ENCODE peak calls at places on chromosomes 16 and 17, in ten cellular contexts. I, N, F, U, D, Z, A, X, J and C are unnamed samples.

GRCh38 chr16:75108792-75109731 is 7.5 kb downstream of the LDHD start:
- DNase-seq in U (peak), X (peak), Z (peak), F (peak), I (peak), A (no peak), N (peak), J (peak), D (peak), C (peak)

GRCh38 chr17:75350706-75351105 is 54.8 kb downstream of the GRB2 start:
- DNase-seq in X (no peak), F (peak), Z (no peak), A (no peak), D (no peak), N (no peak), I (no peak), U (no peak), J (no peak), C (no peak)

GRCh38 chr16:31664683-31665482 is 137.2 kb downstream of the AHSP start:
- DNase-seq in I (no peak), D (no peak), A (no peak), U (no peak), Z (no peak), J (no peak), X (peak), N (no peak), F (no peak), C (no peak)

GRCh38 chr17:79945591-79946255 is 89.9 kb downstream of the TBC1D16 start:
- DNase-seq in D (no peak), F (peak), Z (no peak), X (no peak), N (no peak), J (no peak), U (no peak), A (no peak), I (no peak), C (no peak)

GRCh38 chr16:70730016-70730415 is 44.2 kb upstream of the MTSS2 start:
- DNase-seq in I (no peak), U (no peak), F (no peak), J (no peak), Z (no peak), N (no peak), X (no peak), A (no peak), D (no peak), C (no peak)

GRCh38 chr17:80545499-80545826 is 825 bp downstream of the RPTOR start:
- DNase-seq in A (peak), I (no peak), D (no peak), J (no peak), F (no peak), N (no peak), U (no peak), Z (peak), X (no peak), C (no peak)

GRCh38 chr16:66427036-66427446 is at the start of gene BEAN1:
- DNase-seq in N (no peak), U (no peak), D (no peak), F (no peak), X (no peak), Z (peak), A (no peak), J (no peak), I (peak), C (no peak)

GRCh38 chr16:28989363-28989762 is 4.5 kb downstream of the LAT start:
- DNase-seq in Z (no peak), U (no peak), J (no peak), N (no peak), X (no peak), D (no peak), I (no peak), F (no peak), A (no peak), C (no peak)

GRCh38 chr17:63086483-63087185 is 120.6 kb downstream of the TANC2 start:
- DNase-seq in A (no peak), N (no peak), F (no peak), U (no peak), D (no peak), X (no peak), J (no peak), Z (no peak), I (no peak), C (no peak)

GRCh38 chr17:22310717-22311686 is 618.7 kb downstream of the KCNJ18 start:
- DNase-seq in J (no peak), A (no peak), I (no peak), D (no peak), X (no peak), Z (peak), U (no peak), F (no peak), N (no peak), C (no peak)

GRCh38 chr17:38898812-38899348 is 26.5 kb upstream of the LASP1NB start:
- DNase-seq in A (peak), X (no peak), J (peak), D (peak), U (peak), F (no peak), I (peak), Z (no peak), N (no peak), C (no peak)

GRCh38 chr16:88649195-88649923 is 1.5 kb downstream of the CYBA start:
- DNase-seq in J (no peak), F (no peak), D (no peak), N (no peak), I (no peak), X (no peak), Z (no peak), A (no peak), U (peak), C (no peak)

GRCh38 chr17:77316191-77316641 is 175.4 kb downstream of the SEC14L1 start:
- DNase-seq in X (peak), D (no peak), A (no peak), J (no peak), F (no peak), U (peak), N (no peak), I (peak), Z (no peak), C (no peak)

GRCh38 chr16:57503366-57503765 is 17.1 kb upstream of the DOK4 start:
- DNase-seq in X (no peak), F (no peak), N (no peak), J (no peak), I (no peak), A (no peak), D (no peak), Z (no peak), U (no peak), C (no peak)

GRCh38 chr16:4936181-4936990 is 562 bp downstream of the PPL start:
- DNase-seq in X (no peak), I (peak), N (no peak), U (peak), Z (no peak), F (peak), A (no peak), D (no peak), J (peak), C (no peak)

GRCh38 chr16:29806641-29807425 is 504 bp downstream of the MAZ start:
- DNase-seq in U (peak), Z (no peak), X (no peak), F (peak), A (peak), D (no peak), N (no peak), I (peak), J (peak), C (no peak)

DNA sequence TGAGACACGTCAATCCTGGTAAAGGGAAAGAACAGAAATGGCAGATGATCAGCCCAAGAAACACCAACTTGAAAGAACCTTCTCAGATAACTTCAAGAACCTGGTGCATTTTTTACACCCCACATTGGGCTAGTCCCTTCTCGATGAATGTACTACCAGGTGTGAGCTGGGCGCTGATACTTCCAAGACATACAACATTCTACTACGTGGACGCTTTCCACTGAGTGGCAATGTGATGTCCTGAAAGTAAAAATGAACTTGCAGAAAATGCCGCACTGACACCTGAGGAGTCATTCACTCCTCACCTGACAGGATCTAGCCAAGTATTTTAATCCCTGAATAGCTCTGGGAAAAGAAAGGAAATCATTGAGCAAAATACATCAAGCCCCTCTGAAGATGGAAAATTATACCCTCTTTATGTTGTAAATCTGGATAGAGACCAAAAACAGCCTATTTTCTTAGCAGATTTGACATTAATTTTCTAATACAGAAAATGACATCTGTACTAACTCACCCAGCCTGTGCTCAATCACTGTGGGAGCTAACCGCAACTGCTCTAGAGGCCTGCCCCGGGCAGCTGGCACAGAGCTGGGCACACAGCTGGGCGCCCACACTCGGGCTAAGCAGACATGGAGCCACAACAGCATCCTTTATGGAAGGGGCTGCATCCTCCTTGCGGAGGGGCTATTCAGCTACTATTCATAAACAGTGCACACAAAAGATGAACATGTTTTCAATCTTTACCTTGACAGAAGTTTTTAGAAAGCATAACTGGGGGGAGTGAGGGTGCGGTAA is 16.2 kb downstream of the SNN start:
- DNase-seq in J (no peak), D (no peak), X (no peak), U (no peak), I (no peak), Z (no peak), F (no peak), A (no peak), N (no peak), C (no peak)
- TF ChIP-seq POLR2A in J (no peak), D (no peak), X (no peak), U (no peak), I (no peak), Z (no peak), F (no peak), A (no peak), N (no peak), C (no peak)

DNA sequence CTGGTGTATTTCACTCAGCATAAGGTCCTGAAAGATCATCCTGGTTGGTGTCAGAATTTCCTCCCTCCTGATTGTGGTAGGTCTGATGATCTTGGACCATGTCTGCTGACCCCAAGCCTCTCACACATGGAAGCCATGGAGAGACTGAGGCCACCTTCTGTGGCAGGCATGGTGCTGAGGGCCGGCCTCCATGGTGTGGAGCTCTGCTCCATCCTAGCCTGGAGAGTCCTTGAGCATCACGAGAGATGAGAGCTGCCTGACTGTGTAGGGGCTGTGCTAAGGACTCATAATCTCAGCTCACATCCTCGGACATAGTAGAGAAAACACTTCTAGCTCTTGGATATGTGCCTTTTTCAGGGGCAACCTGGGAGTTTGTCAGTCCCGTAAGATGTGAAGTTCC is 40.6 kb downstream of the MPRIP start:
- DNase-seq in Z (no peak), J (no peak), X (no peak), U (no peak), A (no peak), D (no peak), N (peak), F (no peak), I (no peak), C (peak)
- H3K27ac ChIP-seq in Z (no peak), J (no peak), X (no peak), U (no peak), A (no peak), D (no peak), N (no peak), F (no peak), I (no peak), C (no peak)

DNA sequence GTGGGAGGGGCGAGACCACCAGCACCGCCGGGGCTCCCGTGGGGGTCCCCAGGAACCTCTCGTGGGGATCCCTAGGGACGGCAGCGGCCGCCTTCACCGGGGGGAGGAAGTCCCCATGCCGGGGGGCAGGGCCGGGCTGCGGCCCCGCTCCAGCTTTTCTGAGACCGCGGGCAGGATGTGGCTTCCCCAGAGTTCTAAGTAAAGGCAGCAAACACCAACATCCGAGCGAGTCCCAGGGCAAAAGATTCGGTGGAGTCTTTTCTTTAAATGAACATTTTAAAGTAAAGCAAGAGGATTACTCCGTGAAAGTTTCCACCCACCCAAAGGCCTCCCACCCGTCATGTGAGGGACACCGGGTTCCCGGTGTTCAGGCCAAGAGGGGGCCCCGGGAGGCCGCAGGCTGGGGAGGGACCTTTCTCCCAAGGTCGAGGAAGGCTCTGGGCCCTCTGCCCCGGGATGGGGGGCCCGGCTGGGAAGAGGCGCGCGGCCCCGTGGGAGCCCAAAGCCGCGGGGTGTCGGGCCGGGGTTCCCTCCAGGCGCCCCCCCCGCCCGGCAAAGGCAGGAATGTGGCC is 137.2 kb upstream of the RPH3AL start:
- DNase-seq in I (peak), D (no peak), F (peak), N (no peak), Z (peak), U (peak), A (peak), J (peak), X (peak), C (no peak)
- TF ChIP-seq POLR2A in I (no peak), D (no peak), F (no peak), N (no peak), Z (no peak), U (no peak), A (no peak), J (no peak), X (no peak), C (no peak)

GRCh38 chr17:78692460-78693010 is 89.5 kb downstream of the CYTH1 start:
- DNase-seq in D (no peak), I (no peak), U (no peak), N (no peak), F (no peak), A (no peak), J (no peak), Z (no peak), X (no peak), C (no peak)

GRCh38 chr17:78693346-78694083 is 88.6 kb downstream of the CYTH1 start:
- DNase-seq in N (no peak), U (no peak), D (no peak), A (no peak), J (no peak), Z (no peak), X (no peak), F (no peak), I (peak), C (no peak)

GRCh38 chr17:78696016-78696992 is 85.8 kb downstream of the CYTH1 start:
- DNase-seq in U (no peak), A (no peak), D (no peak), Z (no peak), X (no peak), N (no peak), F (no peak), J (no peak), I (peak), C (no peak)

GRCh38 chr17:78697122-78697845 is 84.8 kb downstream of the CYTH1 start:
- DNase-seq in N (no peak), F (no peak), Z (no peak), I (no peak), X (peak), U (no peak), D (no peak), A (no peak), J (no peak), C (no peak)

GRCh38 chr17:78694805-78695531 is 87.1 kb downstream of the CYTH1 start:
- DNase-seq in I (no peak), X (no peak), Z (no peak), N (no peak), U (no peak), D (no peak), A (no peak), F (no peak), J (no peak), C (no peak)
- H3K27ac ChIP-seq in I (peak), X (no peak), Z (no peak), N (no peak), U (no peak), D (peak), A (no peak), F (no peak), J (no peak), C (no peak)

DNA sequence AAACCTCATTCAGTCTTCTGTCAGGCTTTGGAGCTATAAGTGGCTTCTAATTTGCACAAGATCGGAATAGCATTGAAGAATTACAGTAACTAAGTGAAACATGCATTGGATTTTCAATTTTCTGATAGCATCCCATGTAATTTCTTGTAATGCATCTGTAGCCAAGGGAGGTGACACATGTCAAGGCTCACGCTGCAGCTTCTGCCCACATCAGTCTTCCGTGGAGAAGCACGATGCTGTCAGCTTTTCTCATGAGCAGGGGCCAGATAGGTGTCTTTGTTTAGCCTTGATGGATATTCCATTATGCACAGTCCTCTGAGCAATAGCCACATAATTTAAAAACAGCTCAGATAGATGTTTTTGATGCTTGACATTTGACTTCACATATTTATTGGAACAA is 1046.8 kb upstream of the EEF2KMT start:
- DNase-seq in U (no peak), X (no peak), F (no peak), N (no peak), A (no peak), D (no peak), J (no peak), Z (no peak), I (no peak), C (no peak)
- TF ChIP-seq POLR2A in U (no peak), X (no peak), F (no peak), N (no peak), A (no peak), D (no peak), J (no peak), Z (no peak), I (no peak), C (no peak)

DNA sequence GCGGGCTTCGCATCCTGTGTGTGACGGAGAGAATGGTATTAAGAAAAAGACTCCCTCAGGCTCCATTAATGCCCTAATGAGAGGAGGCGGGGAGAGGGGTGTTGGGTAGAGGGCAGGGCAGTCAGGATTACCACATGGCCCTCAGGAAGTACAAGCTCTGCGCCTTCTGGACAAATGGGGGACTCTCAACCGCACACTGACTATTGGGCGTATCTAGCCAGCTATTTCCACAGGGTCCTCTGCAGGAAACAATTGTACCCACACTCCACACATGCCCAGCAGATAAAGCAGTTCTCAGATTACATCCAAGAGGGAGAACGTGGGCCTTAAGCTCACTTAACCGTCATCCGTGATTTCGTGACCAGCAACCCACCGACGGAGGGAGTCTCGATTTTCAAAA is 14.7 kb downstream of the NXN start:
- DNase-seq in A (peak), X (no peak), U (no peak), D (no peak), Z (no peak), J (no peak), N (no peak), F (no peak), I (no peak), C (no peak)
- H3K27ac ChIP-seq in A (no peak), X (peak), U (peak), D (no peak), Z (no peak), J (no peak), N (no peak), F (no peak), I (no peak), C (no peak)

DNA sequence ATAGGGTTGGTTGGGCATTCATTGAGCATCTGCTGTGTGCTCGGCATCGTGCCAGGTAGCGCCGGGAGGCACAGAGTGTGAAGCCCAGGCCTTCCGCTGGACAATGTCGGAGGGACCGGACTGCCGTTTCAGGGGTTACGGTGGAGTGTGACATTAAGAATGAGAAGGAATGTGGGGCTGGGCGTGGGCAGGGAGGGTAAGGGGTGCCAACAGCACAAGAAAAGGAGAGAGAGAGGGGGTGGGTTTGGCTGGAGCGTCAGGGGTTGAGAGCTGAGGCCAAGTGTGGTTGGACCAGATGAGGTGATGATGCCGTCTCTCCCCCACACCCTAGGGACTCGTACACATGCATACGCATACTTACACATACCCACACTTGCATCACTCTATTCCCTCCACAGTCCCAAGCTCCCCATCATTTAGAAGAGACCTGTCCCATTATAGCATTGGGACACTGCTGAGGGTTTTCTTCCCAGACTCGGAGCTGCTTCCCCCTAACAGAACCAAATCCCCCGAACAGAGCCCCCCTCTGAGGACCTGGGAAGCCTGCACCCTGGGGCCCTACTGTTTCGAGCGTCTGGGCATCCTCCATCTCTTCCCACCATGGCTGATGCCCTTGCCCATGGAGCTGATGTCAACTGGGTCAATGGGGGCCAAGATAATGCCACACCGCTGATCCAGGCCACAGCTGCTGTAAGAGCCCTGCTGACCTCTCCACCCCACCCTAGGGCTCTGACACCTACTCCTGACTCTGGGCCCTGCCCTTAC is 3.3 kb upstream of the KCTD11 start:
- DNase-seq in D (no peak), F (no peak), Z (no peak), N (no peak), J (no peak), X (peak), U (no peak), A (no peak), I (no peak), C (no peak)
- TF ChIP-seq POLR2A in D (no peak), F (no peak), Z (no peak), N (no peak), J (no peak), X (no peak), U (no peak), A (no peak), I (no peak), C (no peak)

GRCh38 chr17:83090424-83091256 is 11.2 kb downstream of the METRNL start:
- DNase-seq in U (peak), X (no peak), N (no peak), Z (no peak), I (no peak), J (no peak), A (no peak), F (no peak), D (no peak), C (no peak)

GRCh38 chr17:83089322-83090156 is 10.1 kb downstream of the METRNL start:
- DNase-seq in Z (no peak), I (no peak), J (peak), D (no peak), F (no peak), A (no peak), U (peak), X (no peak), N (no peak), C (peak)

GRCh38 chr17:83092186-83092585 is 12.8 kb downstream of the METRNL start:
- DNase-seq in D (no peak), A (no peak), Z (no peak), J (no peak), X (no peak), F (no peak), I (no peak), U (no peak), N (no peak), C (no peak)

GRCh38 chr17:83092931-83093330 is 13.5 kb downstream of the METRNL start:
- DNase-seq in U (no peak), I (no peak), X (no peak), A (no peak), N (no peak), J (no peak), Z (no peak), D (no peak), F (no peak), C (no peak)

GRCh38 chr17:83091257-83092141 is 12.1 kb downstream of the METRNL start:
- DNase-seq in N (no peak), U (peak), A (no peak), D (no peak), Z (no peak), I (peak), J (peak), X (no peak), F (peak), C (no peak)
- H3K27ac ChIP-seq in N (peak), U (peak), A (no peak), D (no peak), Z (no peak), I (peak), J (peak), X (no peak), F (peak), C (peak)